ENCODE peak calls at places on chromosomes 1 and 21, in six cellular contexts. One of them, this sample, is unnamed.

GRCh38 chr1:27872802-27873665 is 690 bp downstream of the THEMIS2 start:
- DNase-seq in esophagus muscularis mucosa: no peak
- DNase-seq in esophagus squamous epithelium: no peak
- DNase-seq in Peyer's patch: no peak
- DNase-seq in A549: no peak
- DNase-seq in K562: no peak
- DNase-seq in this sample: no peak

GRCh38 chr1:236576004-236576403 is 28.3 kb downstream of the HEATR1 start:
- DNase-seq in A549: no peak
- DNase-seq in K562: no peak
- DNase-seq in esophagus muscularis mucosa: no peak
- DNase-seq in Peyer's patch: no peak
- DNase-seq in esophagus squamous epithelium: no peak
- DNase-seq in this sample: no peak

GRCh38 chr1:103145449-103145848 is 37.1 kb upstream of the COL11A1 start:
- DNase-seq in Peyer's patch: no peak
- DNase-seq in A549: no peak
- DNase-seq in esophagus muscularis mucosa: no peak
- DNase-seq in esophagus squamous epithelium: no peak
- DNase-seq in K562: no peak
- DNase-seq in this sample: no peak

GRCh38 chr21:46624050-46624449 is 11.4 kb upstream of the PRMT2 start:
- DNase-seq in Peyer's patch: no peak
- DNase-seq in A549: no peak
- DNase-seq in esophagus muscularis mucosa: no peak
- DNase-seq in K562: no peak
- DNase-seq in esophagus squamous epithelium: no peak
- DNase-seq in this sample: no peak

GRCh38 chr1:117365350-117366280 is 1.6 kb upstream of the MAN1A2 start:
- DNase-seq in K562: no peak
- DNase-seq in esophagus squamous epithelium: no peak
- DNase-seq in A549: no peak
- DNase-seq in esophagus muscularis mucosa: no peak
- DNase-seq in Peyer's patch: no peak
- DNase-seq in this sample: no peak

GRCh38 chr1:212440419-212440818 is 7.7 kb downstream of the NENF start:
- DNase-seq in esophagus squamous epithelium: no peak
- DNase-seq in A549: no peak
- DNase-seq in esophagus muscularis mucosa: no peak
- DNase-seq in Peyer's patch: no peak
- DNase-seq in K562: no peak
- DNase-seq in this sample: peak; percentile 53

GRCh38 chr1:10265027-10265426 is 54.7 kb downstream of the KIF1B start:
- DNase-seq in A549: no peak
- DNase-seq in esophagus squamous epithelium: no peak
- DNase-seq in K562: no peak
- DNase-seq in Peyer's patch: no peak
- DNase-seq in esophagus muscularis mucosa: no peak
- DNase-seq in this sample: no peak

GRCh38 chr1:219189942-219190341 is 16.3 kb downstream of the LYPLAL1 start:
- DNase-seq in Peyer's patch: no peak
- DNase-seq in esophagus muscularis mucosa: no peak
- DNase-seq in esophagus squamous epithelium: no peak
- DNase-seq in K562: no peak
- DNase-seq in A549: no peak
- DNase-seq in this sample: no peak

GRCh38 chr1:44696789-44697188 is 22.3 kb downstream of the ARMH1 start:
- DNase-seq in K562: no peak
- DNase-seq in esophagus squamous epithelium: no peak
- DNase-seq in Peyer's patch: peak; percentile 73
- DNase-seq in A549: no peak
- DNase-seq in esophagus muscularis mucosa: no peak
- DNase-seq in this sample: no peak

GRCh38 chr1:178417858-178418257 is 78.9 kb downstream of the CLEC20A start:
- DNase-seq in esophagus muscularis mucosa: no peak
- DNase-seq in K562: no peak
- DNase-seq in esophagus squamous epithelium: no peak
- DNase-seq in A549: peak; percentile 44
- DNase-seq in Peyer's patch: no peak
- DNase-seq in this sample: no peak

GRCh38 chr1:199064971-199065370 is 426.1 kb downstream of the PTPRC start:
- DNase-seq in Peyer's patch: no peak
- DNase-seq in A549: no peak
- DNase-seq in K562: no peak
- DNase-seq in esophagus squamous epithelium: no peak
- DNase-seq in esophagus muscularis mucosa: no peak
- DNase-seq in this sample: no peak

GRCh38 chr21:42112857-42113256 is 41.7 kb downstream of the UMODL1 start:
- DNase-seq in esophagus squamous epithelium: no peak
- DNase-seq in K562: no peak
- DNase-seq in A549: no peak
- DNase-seq in Peyer's patch: no peak
- DNase-seq in esophagus muscularis mucosa: no peak
- DNase-seq in this sample: no peak

GRCh38 chr1:162578936-162579335 is 17.4 kb downstream of the UAP1 start:
- DNase-seq in Peyer's patch: no peak
- DNase-seq in esophagus squamous epithelium: no peak
- DNase-seq in K562: no peak
- DNase-seq in esophagus muscularis mucosa: no peak
- DNase-seq in A549: no peak
- DNase-seq in this sample: no peak

DNA sequence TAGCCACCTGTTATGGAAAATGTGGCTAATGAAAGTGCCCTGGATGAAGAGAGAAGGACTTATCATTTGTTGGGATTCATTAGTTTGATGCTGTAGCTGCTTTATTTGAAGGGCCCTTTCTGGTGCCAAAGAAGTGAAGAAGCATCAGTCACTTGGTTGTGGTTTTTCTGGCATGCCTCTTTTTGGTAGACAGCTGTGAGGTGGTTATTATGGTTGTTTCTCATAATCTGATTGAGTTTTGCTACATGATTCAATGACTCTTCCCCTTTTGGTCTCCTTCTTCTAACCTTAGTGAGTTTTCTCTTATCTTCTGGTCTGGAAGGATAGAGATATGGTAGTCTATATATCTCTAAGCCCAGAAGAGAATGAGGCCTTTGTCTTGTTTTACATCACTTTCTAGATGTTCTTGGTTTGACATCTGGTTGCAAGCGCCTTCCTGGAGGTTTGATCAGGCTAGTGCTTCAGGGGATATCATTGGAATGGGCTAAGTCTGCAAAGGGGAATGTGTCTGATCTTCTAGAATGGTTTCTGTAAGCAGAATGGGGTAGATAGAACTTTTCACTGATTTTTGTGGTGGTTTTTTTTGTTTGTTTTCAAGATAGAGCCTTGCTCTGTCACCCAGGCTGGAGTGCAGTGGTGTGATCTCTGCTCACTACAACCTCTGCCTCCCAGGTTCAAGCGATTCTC is 26.0 kb downstream of the ARID1A start:
- DNase-seq in Peyer's patch: no peak
- DNase-seq in esophagus squamous epithelium: no peak
- DNase-seq in esophagus muscularis mucosa: no peak
- DNase-seq in A549: no peak
- DNase-seq in K562: peak; percentile 49
- DNase-seq in this sample: no peak
- H3K4me3 ChIP-seq in Peyer's patch: no peak overlapping the region
- H3K4me3 ChIP-seq in esophagus squamous epithelium: no peak overlapping the region
- H3K4me3 ChIP-seq in esophagus muscularis mucosa: no peak overlapping the region
- H3K4me3 ChIP-seq in A549: no peak overlapping the region
- H3K4me3 ChIP-seq in K562: no peak overlapping the region
- H3K4me3 ChIP-seq in this sample: no peak overlapping the region

GRCh38 chr1:61842863-61843514 is 100.7 kb downstream of the PATJ start:
- DNase-seq in Peyer's patch: no peak
- DNase-seq in K562: no peak
- DNase-seq in A549: no peak
- DNase-seq in esophagus muscularis mucosa: no peak
- DNase-seq in esophagus squamous epithelium: no peak
- DNase-seq in this sample: no peak
- TF ChIP-seq CTCF in Peyer's patch: peak; percentile 9
- TF ChIP-seq CTCF in K562: peak; percentile 19
- TF ChIP-seq CTCF in A549: no peak
- TF ChIP-seq CTCF in esophagus muscularis mucosa: no peak
- TF ChIP-seq CTCF in esophagus squamous epithelium: peak; percentile 6
- TF ChIP-seq CTCF in this sample: no peak

DNA sequence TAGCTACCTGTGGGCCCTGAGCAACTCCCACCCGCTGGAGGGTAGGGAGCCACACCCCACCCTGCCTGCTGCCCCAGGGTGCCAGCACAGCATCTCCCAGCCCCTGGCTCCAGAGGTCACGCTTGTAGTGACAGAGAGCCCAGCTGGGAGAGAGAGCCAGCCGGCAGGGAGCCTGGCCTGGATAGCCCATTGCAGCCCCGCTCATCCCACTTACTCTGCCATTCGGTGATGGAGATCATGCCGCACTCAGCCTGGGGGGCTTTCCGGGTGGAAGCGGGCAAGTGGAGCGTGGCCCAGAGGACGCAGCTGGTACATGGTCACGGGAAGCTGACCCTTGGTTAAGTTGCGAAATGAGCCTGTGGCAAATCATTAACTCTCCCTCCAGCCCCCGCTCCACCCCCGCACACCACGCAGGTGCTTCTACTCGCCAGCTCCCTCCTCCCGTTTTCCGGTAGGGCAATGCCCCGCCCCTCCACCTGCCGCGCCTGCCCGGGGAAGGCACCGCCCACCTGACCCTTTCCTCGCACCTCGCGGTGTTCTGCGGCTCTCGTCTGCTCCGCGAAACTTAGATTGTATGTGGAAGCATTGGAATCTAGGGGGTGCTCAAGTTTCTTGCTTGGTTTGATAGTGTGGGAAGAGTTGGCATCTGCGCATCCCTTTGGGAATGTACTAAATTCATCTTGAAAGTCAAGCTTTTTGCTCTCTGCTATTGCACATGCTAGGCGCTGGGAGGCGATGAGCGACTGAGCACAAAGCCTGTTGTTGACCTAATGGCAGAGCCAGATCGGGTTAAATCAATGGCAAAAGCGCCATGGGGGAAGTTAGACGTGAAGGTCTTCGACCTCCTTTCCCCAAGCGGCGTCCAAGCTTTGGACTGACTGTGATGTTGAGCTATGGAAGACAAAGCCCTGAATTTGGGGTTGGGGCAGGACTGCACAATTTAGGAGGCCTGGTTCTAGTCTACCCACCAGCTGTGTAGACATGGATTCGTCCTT is at the start of gene GOLT1A:
- DNase-seq in esophagus muscularis mucosa: no peak
- DNase-seq in Peyer's patch: peak; percentile 90
- DNase-seq in esophagus squamous epithelium: no peak
- DNase-seq in A549: peak; percentile 78
- DNase-seq in K562: peak; percentile 44
- DNase-seq in this sample: peak; percentile 89
- TF ChIP-seq POLR2A in esophagus muscularis mucosa: no peak
- TF ChIP-seq POLR2A in Peyer's patch: peak; percentile 37
- TF ChIP-seq POLR2A in esophagus squamous epithelium: no peak
- TF ChIP-seq POLR2A in A549: no peak
- TF ChIP-seq POLR2A in K562: no peak
- TF ChIP-seq POLR2A in this sample: no peak

GRCh38 chr1:234676103-234676594 is 66.2 kb upstream of the IRF2BP2 start:
- DNase-seq in esophagus squamous epithelium: no peak
- DNase-seq in esophagus muscularis mucosa: peak; percentile 91
- DNase-seq in K562: peak; percentile 84
- DNase-seq in A549: peak; percentile 86
- DNase-seq in Peyer's patch: peak; percentile 92
- DNase-seq in this sample: peak; percentile 95
- H3K4me3 ChIP-seq in esophagus squamous epithelium: peak overlapping the region; percentile 39
- H3K4me3 ChIP-seq in esophagus muscularis mucosa: peak overlapping the region; percentile 47
- H3K4me3 ChIP-seq in K562: peak overlapping the region; percentile 35
- H3K4me3 ChIP-seq in A549: peak overlapping the region; percentile 38
- H3K4me3 ChIP-seq in Peyer's patch: peak overlapping the region; percentile 40
- H3K4me3 ChIP-seq in this sample: no peak overlapping the region

GRCh38 chr1:151790940-151791651 is 796 bp upstream of the TDRKH start:
- DNase-seq in K562: peak; percentile 51
- DNase-seq in A549: peak; percentile 74
- DNase-seq in esophagus muscularis mucosa: no peak
- DNase-seq in esophagus squamous epithelium: no peak
- DNase-seq in Peyer's patch: no peak
- DNase-seq in this sample: no peak

GRCh38 chr1:151787689-151788088 is 2.6 kb downstream of the TDRKH start:
- DNase-seq in K562: no peak
- DNase-seq in esophagus squamous epithelium: no peak
- DNase-seq in Peyer's patch: no peak
- DNase-seq in A549: no peak
- DNase-seq in esophagus muscularis mucosa: no peak
- DNase-seq in this sample: no peak

DNA sequence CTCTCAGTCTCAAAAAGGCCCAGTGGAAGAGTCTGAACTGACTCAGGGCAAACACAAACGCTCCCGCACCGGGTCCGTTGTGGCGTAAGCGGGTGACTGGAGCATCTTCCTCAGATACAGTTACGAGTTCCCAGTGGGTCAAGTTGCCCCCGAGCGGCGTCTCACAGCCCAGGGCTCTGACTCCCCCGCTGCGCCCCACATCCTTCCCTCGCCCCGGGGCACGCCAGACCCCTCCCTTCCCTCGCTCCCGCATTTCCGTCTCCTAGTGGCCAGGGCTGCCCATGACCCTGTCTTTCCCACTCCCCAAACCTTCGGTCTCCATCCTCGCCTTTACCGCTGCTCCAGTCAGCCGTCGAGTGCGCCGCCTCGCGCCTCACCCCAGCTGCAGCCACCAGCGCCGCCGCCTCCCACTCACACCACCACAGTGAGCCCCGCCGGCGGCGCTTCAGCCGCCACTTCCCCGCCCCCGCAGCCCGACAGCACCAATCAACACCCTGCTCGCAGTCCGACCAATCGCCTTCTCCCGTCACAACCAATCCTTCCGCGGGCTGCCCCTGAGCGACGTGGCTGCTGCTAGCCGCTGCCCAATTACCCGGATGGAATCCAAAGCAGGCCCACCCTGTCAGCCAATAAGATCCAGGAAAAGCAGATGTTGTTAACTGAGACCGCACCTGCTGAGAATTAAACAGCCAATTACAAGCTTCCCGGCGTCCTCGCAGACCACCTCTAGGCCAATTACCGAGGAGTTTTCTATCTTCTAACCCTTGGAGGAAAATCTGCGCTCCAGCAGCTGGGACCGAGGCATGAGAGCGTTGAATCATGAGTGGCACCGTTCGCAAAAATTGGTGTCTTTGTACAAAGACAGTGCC is at the start of gene TDRKH:
- DNase-seq in esophagus squamous epithelium: peak; percentile 93
- DNase-seq in K562: peak; percentile 100
- DNase-seq in esophagus muscularis mucosa: peak; percentile 99
- DNase-seq in Peyer's patch: peak; percentile 99
- DNase-seq in A549: peak; percentile 100
- DNase-seq in this sample: peak; percentile 100
- TF ChIP-seq CTCF in esophagus squamous epithelium: peak; percentile 34
- TF ChIP-seq CTCF in K562: peak; percentile 46
- TF ChIP-seq CTCF in esophagus muscularis mucosa: peak; percentile 42
- TF ChIP-seq CTCF in Peyer's patch: peak; percentile 40
- TF ChIP-seq CTCF in A549: peak; percentile 11
- TF ChIP-seq CTCF in this sample: no peak

GRCh38 chr1:92080128-92080985 is at the start of gene BTBD8:
- DNase-seq in K562: peak; percentile 83
- DNase-seq in A549: peak; percentile 55
- DNase-seq in Peyer's patch: peak; percentile 93
- DNase-seq in esophagus squamous epithelium: peak; percentile 6
- DNase-seq in esophagus muscularis mucosa: peak; percentile 96
- DNase-seq in this sample: peak; percentile 81
- TF ChIP-seq POLR2A in K562: peak; percentile 76
- TF ChIP-seq POLR2A in A549: peak; percentile 27
- TF ChIP-seq POLR2A in Peyer's patch: no peak
- TF ChIP-seq POLR2A in esophagus squamous epithelium: peak; percentile 40
- TF ChIP-seq POLR2A in esophagus muscularis mucosa: no peak
- TF ChIP-seq POLR2A in this sample: no peak